ENCODE peak calls at places on chromosomes 12 and 14, in four cellular contexts. E is transverse colon, Y is DND-41, Q is fibroblast of lung. S is an unnamed sample.

GRCh38 chr14:85300119-85300518 is 229.8 kb upstream of the FLRT2 start:
- DNase-seq in Y (no peak), Q (no peak), E (no peak), S (no peak)

GRCh38 chr12:128356547-128356946 is 89.6 kb downstream of the TMEM132C start:
- DNase-seq in Y (no peak), E (no peak), Q (no peak), S (no peak)

GRCh38 chr14:97798204-97798603 is 1001.0 kb downstream of the VRK1 start:
- DNase-seq in Y (peak; percentile 72), E (no peak), Q (no peak), S (no peak)

GRCh38 chr12:27517961-27518668 is 5.9 kb upstream of the PPFIBP1 start:
- DNase-seq in E (no peak), Q (no peak), Y (no peak), S (no peak)

GRCh38 chr12:124764870-124765570 is 98.6 kb downstream of the SCARB1 start:
- DNase-seq in Q (peak; percentile 98), Y (no peak), E (no peak), S (no peak)

GRCh38 chr14:71332476-71332875 is 425.2 kb downstream of the PCNX1 start:
- DNase-seq in Q (no peak), Y (no peak), E (no peak), S (no peak)

GRCh38 chr14:52299692-52300278 is 14.3 kb upstream of the PTGER2 start:
- DNase-seq in E (no peak), Y (peak; percentile 33), Q (peak; percentile 58), S (no peak)

GRCh38 chr12:50506753-50507473 is 2.1 kb downstream of the DIP2B start:
- DNase-seq in Q (peak; percentile 23), E (no peak), Y (no peak), S (no peak)

GRCh38 chr12:47458273-47458672 is 247.6 kb downstream of the RPAP3 start:
- DNase-seq in E (no peak), Q (peak; percentile 6), Y (no peak), S (no peak)

GRCh38 chr12:1595690-1596347 is 1.4 kb upstream of the FBXL14 start:
- DNase-seq in E (peak; percentile 33), Y (no peak), Q (peak; percentile 37), S (no peak)

GRCh38 chr12:15700595-15700994 is 88.6 kb downstream of the EPS8 start:
- DNase-seq in Q (peak; percentile 97), E (no peak), Y (no peak), S (peak; percentile 18)

GRCh38 chr12:15701721-15702156 is 87.4 kb downstream of the EPS8 start:
- DNase-seq in E (no peak), Y (no peak), Q (peak; percentile 75), S (no peak)

GRCh38 chr12:15699886-15700285 is 89.3 kb downstream of the EPS8 start:
- DNase-seq in Y (no peak), Q (no peak), E (no peak), S (no peak)

GRCh38 chr12:15701212-15701611 is 88.0 kb downstream of the EPS8 start:
- DNase-seq in Y (no peak), E (no peak), Q (peak; percentile 64), S (peak; percentile 27)

DNA sequence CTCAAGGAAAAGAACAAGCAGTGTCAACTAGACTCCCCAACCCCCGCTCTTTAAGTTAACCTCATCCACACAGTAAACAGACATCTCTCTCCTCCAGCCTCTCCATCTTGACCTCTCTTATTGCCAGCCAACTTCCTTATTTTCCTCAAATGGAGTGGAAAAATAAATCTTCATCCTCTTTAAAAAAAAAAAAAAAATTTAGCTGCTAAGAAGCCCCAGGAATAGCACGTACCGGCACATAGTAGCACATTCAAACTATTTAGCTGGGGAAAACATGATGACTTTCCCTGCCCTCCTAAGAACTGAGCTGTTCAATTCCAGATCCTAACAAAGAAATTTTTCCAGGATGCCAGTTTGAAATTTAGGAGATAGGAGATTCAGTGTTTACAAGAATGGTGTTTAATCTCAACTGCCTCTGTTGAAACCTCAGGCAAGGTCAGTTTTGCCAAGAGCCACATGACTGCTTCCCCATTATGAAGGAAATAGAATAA is 90.8 kb downstream of the EPS8 start:
- DNase-seq in Y (no peak), Q (no peak), E (no peak), S (no peak)
- TF ChIP-seq CTCF in Y (no peak), Q (no peak), E (no peak), S (no peak)

GRCh38 chr12:120367252-120367923 is 1.6 kb downstream of the MSI1 start:
- DNase-seq in Y (no peak), Q (peak; percentile 16), E (peak; percentile 24), S (peak; percentile 31)
- TF ChIP-seq CTCF in Y (peak; percentile 55), Q (peak; percentile 20), E (peak; percentile 29), S (peak; percentile 58)

GRCh38 chr12:32651151-32651955 is 27.7 kb upstream of the DNM1L start:
- DNase-seq in Y (no peak), E (no peak), Q (no peak), S (no peak)
- TF ChIP-seq CTCF in Y (no peak), E (no peak), Q (no peak), S (no peak)

DNA sequence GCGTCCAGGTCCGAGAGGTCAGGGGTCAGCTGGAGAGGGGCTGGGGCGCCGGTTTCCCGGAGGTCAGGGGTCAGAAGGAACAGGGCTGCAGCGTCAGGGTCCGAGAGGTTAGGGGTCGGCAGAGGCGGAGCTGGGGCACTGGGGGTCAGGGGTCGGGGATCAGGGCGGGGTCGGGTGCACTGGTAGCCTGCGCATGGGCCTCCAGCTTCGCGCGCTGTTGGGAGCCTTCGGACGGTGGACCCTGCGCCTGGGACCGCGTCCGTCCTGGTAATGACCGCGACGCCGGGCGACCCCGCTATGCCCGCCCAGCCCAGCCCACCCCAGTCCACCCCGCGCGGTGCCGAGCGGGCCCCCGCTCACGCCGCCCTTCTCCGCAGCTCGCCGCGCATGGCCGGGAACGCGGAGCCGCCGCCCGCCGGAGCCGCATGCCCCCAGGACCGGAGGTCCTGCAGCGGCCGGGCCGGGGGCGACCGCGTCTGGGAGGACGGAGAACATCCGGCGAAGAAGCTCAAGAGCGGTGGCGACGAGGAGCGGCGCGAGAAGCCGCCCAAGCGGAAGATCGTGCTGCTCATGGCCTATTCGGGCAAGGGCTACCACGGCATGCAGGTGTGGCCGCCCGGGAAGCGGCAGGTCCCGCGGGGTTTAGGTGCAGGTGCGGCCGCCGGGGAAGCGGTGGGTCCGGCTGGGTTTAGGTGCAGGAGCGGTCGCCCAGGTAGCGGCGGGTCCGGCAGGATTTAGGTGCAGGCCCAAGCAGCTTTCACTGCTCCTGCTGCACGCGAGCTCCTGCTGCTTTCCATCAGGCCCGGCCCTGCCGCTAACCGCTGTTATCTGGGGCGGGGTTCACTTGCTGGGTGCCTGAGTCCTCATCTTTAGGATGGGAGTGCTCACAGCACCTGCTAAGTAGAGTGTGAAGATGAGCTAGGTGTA is 717 bp downstream of the PUS1 start:
- DNase-seq in Q (peak; percentile 29), E (peak; percentile 42), Y (peak; percentile 55), S (peak; percentile 46)
- TF ChIP-seq CTCF in Q (no peak), E (no peak), Y (no peak), S (no peak)

GRCh38 chr12:13350381-13350780 is 153.9 kb downstream of the EMP1 start:
- DNase-seq in E (no peak), Y (no peak), Q (no peak), S (no peak)

GRCh38 chr12:13350946-13351345 is 154.4 kb downstream of the EMP1 start:
- DNase-seq in Y (no peak), Q (no peak), E (no peak), S (no peak)

GRCh38 chr12:13348464-13348863 is 151.9 kb downstream of the EMP1 start:
- DNase-seq in Q (no peak), Y (no peak), E (no peak), S (no peak)

GRCh38 chr12:13345722-13346121 is 149.2 kb downstream of the EMP1 start:
- DNase-seq in Y (no peak), E (no peak), Q (no peak), S (no peak)

DNA sequence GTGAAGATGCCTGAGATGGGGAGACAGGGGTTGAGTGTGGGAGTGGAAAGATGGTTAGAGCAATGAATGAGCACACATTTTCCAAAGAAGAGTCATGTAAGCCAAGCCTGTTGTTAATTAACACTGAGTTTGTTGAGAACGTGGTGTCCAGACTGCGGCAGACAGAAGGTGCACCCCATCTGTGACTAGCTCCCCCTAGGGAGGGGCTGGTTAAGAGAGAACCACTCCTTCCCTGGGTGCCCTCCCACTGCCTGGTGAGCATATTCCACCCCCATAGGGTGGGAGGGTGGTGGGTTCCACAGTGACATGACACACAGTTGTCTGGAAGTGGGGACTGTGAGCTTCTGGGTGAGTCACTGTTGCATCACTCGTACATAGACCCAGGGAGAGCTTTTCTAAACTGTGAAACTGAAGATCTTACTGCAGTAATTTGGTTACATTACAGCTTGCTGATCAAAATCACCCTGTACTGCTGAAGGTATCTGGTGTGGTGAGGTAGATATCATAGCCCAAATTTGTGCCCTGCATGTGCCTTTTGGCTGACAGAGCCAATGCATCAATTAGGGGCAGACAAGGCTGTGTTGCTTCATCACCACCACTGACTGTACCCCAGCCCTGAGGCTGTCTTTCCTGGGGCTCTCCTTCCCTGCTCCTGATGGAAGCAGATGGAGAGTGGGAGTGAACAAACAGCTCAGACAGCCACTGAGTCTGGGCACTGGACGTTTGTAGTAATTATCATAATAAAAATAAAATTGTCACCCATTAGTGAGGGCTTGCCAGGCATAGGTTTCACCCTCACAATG is 150.9 kb downstream of the EMP1 start:
- DNase-seq in Y (no peak), Q (peak; percentile 79), E (no peak), S (peak; percentile 77)
- TF ChIP-seq CTCF in Y (no peak), Q (no peak), E (no peak), S (no peak)

GRCh38 chr12:80413462-80413861 is 30.6 kb upstream of the PTPRQ start:
- DNase-seq in E (no peak), Q (no peak), Y (no peak), S (no peak)
- TF ChIP-seq CTCF in E (no peak), Q (no peak), Y (no peak), S (peak; percentile 21)

GRCh38 chr14:55874785-55875184 is 243.4 kb upstream of the PELI2 start:
- DNase-seq in E (no peak), Y (no peak), Q (no peak), S (no peak)
- TF ChIP-seq CTCF in E (no peak), Y (no peak), Q (no peak), S (no peak)

GRCh38 chr12:40602562-40602961 is 89.7 kb upstream of the CNTN1 start:
- DNase-seq in Y (no peak), Q (no peak), E (no peak), S (no peak)
- TF ChIP-seq CTCF in Y (no peak), Q (no peak), E (no peak), S (no peak)

GRCh38 chr12:93417967-93418480 is 23.7 kb downstream of the UBE2N start:
- DNase-seq in Q (no peak), Y (no peak), E (no peak), S (no peak)

GRCh38 chr12:93415723-93416464 is 25.9 kb downstream of the UBE2N start:
- DNase-seq in Q (peak; percentile 84), E (no peak), Y (no peak), S (no peak)

GRCh38 chr12:93422050-93422449 is 19.7 kb downstream of the UBE2N start:
- DNase-seq in Y (no peak), E (no peak), Q (no peak), S (no peak)

GRCh38 chr12:93419388-93420034 is 22.2 kb downstream of the UBE2N start:
- DNase-seq in E (no peak), Y (no peak), Q (peak; percentile 55), S (no peak)
- TF ChIP-seq CTCF in E (peak; percentile 59), Y (peak; percentile 73), Q (no peak), S (peak; percentile 78)

S was measured in activated CD8-positive, alpha-beta T cell treated with anti-CD3 and anti-CD28 coated beads for 36 hours.